ENCODE peak calls at places on chromosomes 13 and 19, in eight cellular contexts. E is amniotic epithelial cell; S is activated CD4-positive, alpha-beta T cell treated with anti-CD3 and anti-CD28 coated beads, Interleukin-2, amount 50 U/mL, for 48 hours; B is Daoy; D is OCI-LY7; P is T-helper 9 cell; T is left kidney; V is hepatic stellate cell. L is an unnamed sample.
A peak's percentile ranks its signal among the peaks of the same experiment; 100 is the strongest.

GRCh38 chr19:8147579-8147978 is 1.8 kb downstream of the FBN3 start:
- DNase-seq in E (no peak), S (no peak), B (no peak), D (no peak), P (no peak), T (no peak), V (no peak), L (no peak)

GRCh38 chr13:42754801-42755513 is 26.4 kb upstream of the FAM216B start:
- DNase-seq in E (no peak), S (no peak), B (no peak), D (no peak), P (no peak), T (no peak), V (no peak), L (no peak)

GRCh38 chr19:34261335-34262109 is 7.2 kb downstream of the GARRE1 start:
- DNase-seq in E (no peak), S (no peak), B (no peak), D (no peak), P (no peak), T (no peak), V (no peak), L (no peak)

GRCh38 chr19:54096642-54097106 is 3.9 kb downstream of the OSCAR start:
- DNase-seq in E (peak; percentile 52), S (no peak), B (peak; percentile 41), D (peak; percentile 67), P (no peak), T (peak; percentile 5), V (peak; percentile 44), L (no peak)

GRCh38 chr19:34217952-34218817 is 36.2 kb upstream of the GARRE1 start:
- DNase-seq in E (peak; percentile 99), S (peak; percentile 59), B (peak; percentile 95), D (no peak), P (peak; percentile 50), T (peak; percentile 52), V (peak; percentile 59), L (peak; percentile 49)

GRCh38 chr13:24092108-24092507 is 68.4 kb upstream of the SPATA13 start:
- DNase-seq in E (no peak), S (no peak), B (no peak), D (no peak), P (no peak), T (no peak), V (no peak), L (no peak)

GRCh38 chr13:111058796-111059506 is 56.2 kb upstream of the ARHGEF7 start:
- DNase-seq in E (peak; percentile 8), S (no peak), B (no peak), D (no peak), P (no peak), T (no peak), V (peak; percentile 48), L (no peak)

GRCh38 chr19:4602173-4602788 is 37.0 kb upstream of the TNFAIP8L1 start:
- DNase-seq in E (no peak), S (no peak), B (no peak), D (no peak), P (no peak), T (no peak), V (no peak), L (no peak)

GRCh38 chr13:99386911-99387788 is 80.0 kb upstream of the GPR183 start:
- DNase-seq in E (no peak), S (peak; percentile 95), B (peak; percentile 47), D (peak; percentile 72), P (peak; percentile 85), T (peak; percentile 40), V (peak; percentile 61), L (no peak)

GRCh38 chr13:27605610-27606200 is 14.6 kb downstream of the LNX2 start:
- DNase-seq in E (peak; percentile 43), S (no peak), B (no peak), D (no peak), P (no peak), T (no peak), V (no peak), L (no peak)

GRCh38 chr13:51729853-51730553 is 74.0 kb downstream of the DHRS12 start:
- DNase-seq in E (peak; percentile 89), S (peak; percentile 34), B (peak; percentile 75), D (no peak), P (no peak), T (peak; percentile 42), V (peak; percentile 69), L (peak; percentile 90)

GRCh38 chr19:7673995-7674667 is 2.8 kb upstream of the MCEMP1 start:
- DNase-seq in E (peak; percentile 44), S (peak; percentile 46), B (peak; percentile 79), D (peak; percentile 66), P (no peak), T (peak; percentile 49), V (peak; percentile 84), L (peak; percentile 90)

GRCh38 chr13:106503272-106503671 is 32.2 kb downstream of the EFNB2 start:
- DNase-seq in E (no peak), S (no peak), B (no peak), D (no peak), P (no peak), T (no peak), V (no peak), L (no peak)

GRCh38 chr19:48121909-48122371 is 11.3 kb upstream of the PLA2G4C start:
- DNase-seq in E (no peak), S (no peak), B (peak; percentile 72), D (no peak), P (no peak), T (peak; percentile 23), V (no peak), L (peak; percentile 99)

GRCh38 chr19:35206379-35206778 is 22.2 kb downstream of the FAM187B start:
- DNase-seq in E (no peak), S (no peak), B (no peak), D (peak; percentile 85), P (peak; percentile 52), T (no peak), V (no peak), L (no peak)

GRCh38 chr13:28392896-28393295 is 102.0 kb downstream of the FLT1 start:
- DNase-seq in E (peak; percentile 21), S (no peak), B (no peak), D (no peak), P (no peak), T (no peak), V (no peak), L (no peak)

GRCh38 chr13:100796463-100796862 is 121.9 kb upstream of the TMTC4 start:
- DNase-seq in E (no peak), S (no peak), B (no peak), D (no peak), P (no peak), T (no peak), V (no peak), L (no peak)

GRCh38 chr19:40521276-40521675 is 54.5 kb downstream of the SPTBN4 start:
- DNase-seq in E (no peak), S (no peak), B (peak; percentile 49), D (peak; percentile 38), P (no peak), T (no peak), V (no peak), L (no peak)

GRCh38 chr19:35027851-35028599 is 2.2 kb upstream of the SCN1B start:
- DNase-seq in E (no peak), S (no peak), B (peak; percentile 66), D (no peak), P (no peak), T (no peak), V (no peak), L (no peak)

GRCh38 chr13:45870232-45870631 is 18.7 kb upstream of the SIAH3 start:
- DNase-seq in E (no peak), S (no peak), B (no peak), D (no peak), P (no peak), T (no peak), V (no peak), L (no peak)

GRCh38 chr13:59468396-59468795 is 695.3 kb downstream of the DIAPH3 start:
- DNase-seq in E (peak; percentile 40), S (no peak), B (no peak), D (no peak), P (no peak), T (no peak), V (no peak), L (no peak)

GRCh38 chr13:99617474-99618255 is 116.4 kb downstream of the TM9SF2 start:
- DNase-seq in E (peak; percentile 41), S (peak; percentile 12), B (peak; percentile 49), D (peak; percentile 17), P (no peak), T (peak; percentile 74), V (peak; percentile 40), L (peak; percentile 67)